ENCODE peak calls at places on chromosomes 4 and X, in six cellular contexts. G is lung microvascular endothelial cell, U is endothelial cell, X is uterus, S is substantia nigra, W is GM19239. V is an unnamed sample.

GRCh38 chrX:147917700-147918694 is 6.3 kb downstream of the FMR1 start:
- DNase-seq in G (peak), U (no peak), X (no peak), S (no peak), W (peak), V (no peak)

GRCh38 chr4:53776141-53776540 is 184.9 kb upstream of the LNX1 start:
- DNase-seq in G (no peak), U (no peak), X (no peak), S (no peak), W (no peak), V (no peak)

GRCh38 chr4:37490391-37491347 is 195.5 kb downstream of the RELL1 start:
- DNase-seq in G (no peak), U (no peak), X (no peak), S (no peak), W (no peak), V (no peak)

GRCh38 chr4:69831646-69832325 is 28.2 kb downstream of the SULT1E1 start:
- DNase-seq in G (no peak), U (no peak), X (no peak), S (peak), W (peak), V (no peak)

GRCh38 chrX:45888518-45888917 is 656.7 kb downstream of the ZNF674 start:
- DNase-seq in G (peak), U (no peak), X (no peak), S (no peak), W (no peak), V (no peak)

GRCh38 chrX:13258725-13259124 is 61.1 kb downstream of the ATXN3L start:
- DNase-seq in G (no peak), U (no peak), X (no peak), S (no peak), W (no peak), V (no peak)

GRCh38 chrX:151393514-151393913 is 3.5 kb upstream of the VMA21 start:
- DNase-seq in G (peak), U (no peak), X (no peak), S (no peak), W (peak), V (peak)

GRCh38 chr4:56286763-56287162 is 100.5 kb downstream of the AASDH start:
- DNase-seq in G (no peak), U (no peak), X (no peak), S (no peak), W (no peak), V (peak)

GRCh38 chr4:150219841-150220240 is 141.6 kb downstream of the DCLK2 start:
- DNase-seq in G (no peak), U (no peak), X (no peak), S (no peak), W (no peak), V (peak)

GRCh38 chr4:53194727-53195126 is 171.1 kb downstream of the SCFD2 start:
- DNase-seq in G (no peak), U (no peak), X (no peak), S (no peak), W (no peak), V (no peak)

GRCh38 chrX:40931921-40932320 is 153.3 kb upstream of the USP9X start:
- DNase-seq in G (no peak), U (no peak), X (no peak), S (no peak), W (no peak), V (peak)